ENCODE peak calls at places on chromosomes 6 and 20, in ten cellular contexts. U is Peyer's patch, L is heart right ventricle, O is tibial artery, X is psoas muscle, G is ovary, P is lung, Y is upper lobe of left lung, F is left ventricle myocardium inferior, M is BE2C. H is an unnamed sample.

GRCh38 chr20:20832715-20833114 is 120.3 kb upstream of the RALGAPA2 start:
- DNase-seq in U (no peak), L (no peak), O (no peak), X (no peak), G (no peak), P (no peak), Y (no peak), F (no peak), M (no peak), H (no peak)

GRCh38 chr6:39167866-39168625 is 53.1 kb upstream of the SAYSD1 start:
- DNase-seq in U (no peak), L (no peak), O (no peak), X (no peak), G (no peak), P (no peak), Y (no peak), F (no peak), M (no peak), H (no peak)

GRCh38 chr6:71707059-71707458 is 179.3 kb upstream of the RIMS1 start:
- DNase-seq in U (no peak), L (no peak), O (no peak), X (no peak), G (no peak), P (no peak), Y (no peak), F (no peak), M (no peak), H (no peak)

GRCh38 chr6:15200087-15200486 is 45.8 kb upstream of the JARID2 start:
- DNase-seq in U (no peak), L (no peak), O (no peak), X (no peak), G (no peak), P (no peak), Y (no peak), F (no peak), M (no peak), H (no peak)

GRCh38 chr6:118705799-118706481 is 54.5 kb upstream of the CEP85L start:
- DNase-seq in U (peak; percentile 58), L (no peak), O (no peak), X (no peak), G (no peak), P (no peak), Y (no peak), F (no peak), M (no peak), H (no peak)

GRCh38 chr20:4666001-4666470 is 55.7 kb upstream of the PRND start:
- DNase-seq in U (peak; percentile 56), L (no peak), O (no peak), X (no peak), G (no peak), P (no peak), Y (peak; percentile 65), F (no peak), M (no peak), H (no peak)

GRCh38 chr6:31162463-31163165 is 4.2 kb downstream of the TCF19 start:
- DNase-seq in U (no peak), L (no peak), O (no peak), X (no peak), G (no peak), P (no peak), Y (no peak), F (no peak), M (no peak), H (peak; percentile 51)

GRCh38 chr20:49375170-49375569 is 97.3 kb upstream of the ZNFX1 start:
- DNase-seq in U (no peak), L (no peak), O (no peak), X (no peak), G (no peak), P (no peak), Y (no peak), F (no peak), M (no peak), H (no peak)

GRCh38 chr6:150528648-150529285 is 70.9 kb upstream of the PLEKHG1 start:
- DNase-seq in U (peak; percentile 55), L (peak; percentile 46), O (peak; percentile 39), X (peak; percentile 43), G (peak; percentile 63), P (no peak), Y (no peak), F (peak; percentile 53), M (no peak), H (peak; percentile 37)

GRCh38 chr20:9903048-9903651 is 64.3 kb upstream of the PAK5 start:
- DNase-seq in U (no peak), L (no peak), O (no peak), X (no peak), G (no peak), P (no peak), Y (no peak), F (no peak), M (peak; percentile 40), H (no peak)

GRCh38 chr6:130973521-130974277 is 89.3 kb downstream of the EPB41L2 start:
- DNase-seq in U (no peak), L (no peak), O (no peak), X (no peak), G (no peak), P (no peak), Y (no peak), F (no peak), M (no peak), H (no peak)

GRCh38 chr20:45944965-45945677 is 10.6 kb downstream of the PCIF1 start:
- DNase-seq in U (no peak), L (no peak), O (no peak), X (no peak), G (no peak), P (no peak), Y (no peak), F (no peak), M (no peak), H (peak; percentile 61)

GRCh38 chr20:45944151-45944964 is 9.9 kb downstream of the PCIF1 start:
- DNase-seq in U (no peak), L (no peak), O (no peak), X (no peak), G (no peak), P (no peak), Y (no peak), F (no peak), M (no peak), H (no peak)

GRCh38 chr20:45947110-45947866 is 12.8 kb downstream of the PCIF1 start:
- DNase-seq in U (no peak), L (no peak), O (no peak), X (no peak), G (no peak), P (no peak), Y (no peak), F (no peak), M (no peak), H (no peak)

GRCh38 chr20:45946149-45946970 is 11.9 kb downstream of the PCIF1 start:
- DNase-seq in U (peak; percentile 77), L (no peak), O (peak; percentile 91), X (peak; percentile 82), G (peak; percentile 84), P (peak; percentile 53), Y (peak; percentile 86), F (no peak), M (no peak), H (peak; percentile 81)

DNA sequence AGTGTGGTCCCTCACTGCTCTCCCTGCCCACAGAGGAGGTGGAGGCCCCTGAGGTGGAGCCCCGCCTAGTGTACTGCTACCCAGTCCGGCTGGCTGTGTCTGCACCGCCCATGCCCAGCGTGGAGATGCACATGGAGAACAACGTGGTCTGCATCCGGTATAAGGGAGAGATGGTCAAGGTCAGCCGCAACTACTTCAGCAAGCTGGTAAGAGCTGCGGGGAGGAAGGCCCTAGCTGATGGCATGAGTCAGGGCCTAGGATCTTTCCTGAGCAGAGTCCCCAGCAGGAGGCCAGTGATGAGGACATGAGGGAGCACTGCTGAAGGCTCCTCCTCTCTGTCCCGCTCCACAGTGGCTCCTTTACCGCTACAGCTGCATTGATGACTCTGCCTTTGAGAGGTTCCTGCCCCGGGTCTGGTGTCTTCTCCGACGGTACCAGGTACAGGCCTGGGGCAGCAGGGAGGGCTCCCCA is 11.2 kb downstream of the PCIF1 start:
- DNase-seq in U (no peak), L (no peak), O (no peak), X (no peak), G (peak; percentile 68), P (no peak), Y (no peak), F (no peak), M (no peak), H (no peak)
- H3K4me1 ChIP-seq in U (no peaks in the 10 kb centered on the region), L (no peaks in the 10 kb centered on the region), O (no peaks in the 10 kb centered on the region), X (peaks cover 27% of the 10 kb centered on the region), G (peaks cover 16% of the 10 kb centered on the region), P (no peaks in the 10 kb centered on the region), Y (peaks cover 14% of the 10 kb centered on the region), F (peaks cover 3% of the 10 kb centered on the region), M (no peaks in the 10 kb centered on the region), H (peaks cover 26% of the 10 kb centered on the region)

GRCh38 chr20:7108929-7109328 is 341.4 kb downstream of the BMP2 start:
- DNase-seq in U (no peak), L (no peak), O (no peak), X (no peak), G (no peak), P (no peak), Y (no peak), F (no peak), M (no peak), H (no peak)

GRCh38 chr20:7113577-7114466 is 346.3 kb downstream of the BMP2 start:
- DNase-seq in U (no peak), L (peak; percentile 17), O (no peak), X (peak; percentile 14), G (no peak), P (no peak), Y (no peak), F (peak; percentile 30), M (peak; percentile 56), H (no peak)
- TF ChIP-seq CTCF in U (no peak), L (peak; percentile 65), O (no peak), X (peak; percentile 16), G (no peak), P (no peak), Y (peak; percentile 13), F (peak; percentile 68), M (peak; percentile 68), H (no peak)

DNA sequence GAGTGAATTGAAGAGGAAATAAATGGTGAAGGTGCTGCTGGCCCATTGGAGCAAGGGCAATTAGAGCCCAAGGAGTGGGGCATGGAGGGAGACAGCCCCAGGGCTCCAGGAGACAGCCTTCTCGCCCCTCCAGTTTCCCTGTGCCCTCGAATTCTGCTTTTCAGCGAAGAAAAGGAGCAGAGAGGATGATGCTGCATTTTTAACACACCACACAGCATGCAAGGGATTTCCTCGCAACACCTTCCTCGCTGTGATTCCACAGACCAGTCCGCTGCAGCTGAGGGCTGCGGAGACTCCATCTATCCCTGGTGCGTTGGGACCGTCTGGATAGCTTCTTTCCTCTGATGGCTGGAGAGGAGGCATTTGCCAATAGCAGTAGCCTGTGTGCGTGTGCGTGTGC is 41.7 kb downstream of the PTCHD4 start:
- DNase-seq in U (no peak), L (no peak), O (no peak), X (no peak), G (no peak), P (no peak), Y (no peak), F (no peak), M (no peak), H (no peak)
- H3K4me3 ChIP-seq in U (peak overlapping the region; percentile 28), L (no peak overlapping the region), O (no peak overlapping the region), X (no peak overlapping the region), G (no peak overlapping the region), P (no peak overlapping the region), Y (no peak overlapping the region), F (peak overlapping the region; percentile 59), M (no peak overlapping the region), H (no peak overlapping the region)

DNA sequence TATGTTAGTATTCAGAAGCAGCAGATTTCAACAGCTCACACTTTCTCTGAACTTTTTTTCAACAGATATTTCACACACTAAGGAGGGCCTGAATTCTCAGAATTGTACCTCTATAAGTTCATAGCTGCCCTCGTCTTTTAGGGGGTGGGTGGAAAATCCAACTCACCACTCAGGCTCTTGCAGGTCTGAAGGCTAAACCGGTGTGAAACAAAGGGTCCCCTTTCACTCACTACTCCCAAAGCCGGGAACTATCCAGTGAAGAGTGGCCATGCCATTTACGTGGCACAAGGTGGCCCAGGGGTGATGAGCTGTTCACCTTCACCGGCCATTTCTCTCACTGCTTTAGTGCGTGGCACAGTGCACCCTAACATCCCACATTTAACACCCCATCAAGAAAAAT is 24.2 kb downstream of the TBC1D7 start:
- DNase-seq in U (no peak), L (no peak), O (no peak), X (no peak), G (no peak), P (peak; percentile 22), Y (no peak), F (no peak), M (no peak), H (no peak)
- H3K4me1 ChIP-seq in U (peaks cover 9% of the 10 kb centered on the region), L (peaks cover 19% of the 10 kb centered on the region), O (peaks cover 32% of the 10 kb centered on the region), X (peaks cover 28% of the 10 kb centered on the region), G (peaks cover 11% of the 10 kb centered on the region), P (peaks cover 28% of the 10 kb centered on the region), Y (peaks cover 26% of the 10 kb centered on the region), F (peaks cover 57% of the 10 kb centered on the region), M (no peaks in the 10 kb centered on the region), H (no peaks in the 10 kb centered on the region)

H was measured in pancreas.